ENCODE peak calls at places on chromosomes 1 and 21, in four cellular contexts. One of them, this sample, is unnamed.
A peak's percentile ranks its signal among the peaks of the same experiment; 100 is the strongest.

GRCh38 chr1:153678519-153679336 is at the start of gene NPR1:
- DNase-seq in HepG2: no peak
- DNase-seq in GM12878: no peak
- DNase-seq in K562: peak; percentile 27
- DNase-seq in this sample: peak; percentile 62

GRCh38 chr1:210233495-210234253 is 1.1 kb downstream of the SERTAD4 start:
- DNase-seq in HepG2: no peak
- DNase-seq in GM12878: no peak
- DNase-seq in K562: peak; percentile 22
- DNase-seq in this sample: peak; percentile 42

GRCh38 chr21:42164064-42164789 is 54.7 kb upstream of the ABCG1 start:
- DNase-seq in HepG2: peak; percentile 24
- DNase-seq in GM12878: no peak
- DNase-seq in K562: peak; percentile 41
- DNase-seq in this sample: peak; percentile 57

GRCh38 chr1:51690285-51690961 is 73.5 kb downstream of the OSBPL9 start:
- DNase-seq in HepG2: peak; percentile 99
- DNase-seq in GM12878: no peak
- DNase-seq in K562: no peak
- DNase-seq in this sample: no peak

GRCh38 chr1:25064465-25065238 is 134.6 kb upstream of the RUNX3 start:
- DNase-seq in HepG2: no peak
- DNase-seq in GM12878: no peak
- DNase-seq in K562: no peak
- DNase-seq in this sample: no peak

GRCh38 chr1:200938955-200939354 is 44.3 kb downstream of the INAVA start:
- DNase-seq in HepG2: no peak
- DNase-seq in GM12878: no peak
- DNase-seq in K562: no peak
- DNase-seq in this sample: no peak

GRCh38 chr1:29271724-29272123 is 35.4 kb downstream of the PTPRU start:
- DNase-seq in HepG2: peak; percentile 84
- DNase-seq in GM12878: no peak
- DNase-seq in K562: no peak
- DNase-seq in this sample: peak; percentile 79

GRCh38 chr1:45326627-45327591 is at the start of gene HPDL:
- DNase-seq in HepG2: no peak
- DNase-seq in GM12878: no peak
- DNase-seq in K562: peak; percentile 4
- DNase-seq in this sample: peak; percentile 86

GRCh38 chr1:168913711-168914463 is 184.9 kb upstream of the DPT start:
- DNase-seq in HepG2: no peak
- DNase-seq in GM12878: no peak
- DNase-seq in K562: no peak
- DNase-seq in this sample: no peak

GRCh38 chr1:116356673-116357072 is 16.4 kb upstream of the ATP1A1 start:
- DNase-seq in HepG2: no peak
- DNase-seq in GM12878: no peak
- DNase-seq in K562: no peak
- DNase-seq in this sample: no peak

GRCh38 chr1:107965112-107965991 is at the start of gene VAV3:
- DNase-seq in HepG2: peak; percentile 50
- DNase-seq in GM12878: no peak
- DNase-seq in K562: no peak
- DNase-seq in this sample: peak; percentile 86

GRCh38 chr1:53561488-53562115 is 102.4 kb downstream of the DMRTB1 start:
- DNase-seq in HepG2: no peak
- DNase-seq in GM12878: no peak
- DNase-seq in K562: no peak
- DNase-seq in this sample: peak; percentile 4

GRCh38 chr1:28112388-28113311 is 24.2 kb upstream of the EYA3 start:
- DNase-seq in HepG2: peak; percentile 46
- DNase-seq in GM12878: no peak
- DNase-seq in K562: peak; percentile 66
- DNase-seq in this sample: peak; percentile 21
- TF ChIP-seq NR2C2 in HepG2: no peak
- TF ChIP-seq NR2C2 in GM12878: no peak
- TF ChIP-seq NR2C2 in K562: peak; percentile 85
- TF ChIP-seq NR2C2 in this sample: no peak

DNA sequence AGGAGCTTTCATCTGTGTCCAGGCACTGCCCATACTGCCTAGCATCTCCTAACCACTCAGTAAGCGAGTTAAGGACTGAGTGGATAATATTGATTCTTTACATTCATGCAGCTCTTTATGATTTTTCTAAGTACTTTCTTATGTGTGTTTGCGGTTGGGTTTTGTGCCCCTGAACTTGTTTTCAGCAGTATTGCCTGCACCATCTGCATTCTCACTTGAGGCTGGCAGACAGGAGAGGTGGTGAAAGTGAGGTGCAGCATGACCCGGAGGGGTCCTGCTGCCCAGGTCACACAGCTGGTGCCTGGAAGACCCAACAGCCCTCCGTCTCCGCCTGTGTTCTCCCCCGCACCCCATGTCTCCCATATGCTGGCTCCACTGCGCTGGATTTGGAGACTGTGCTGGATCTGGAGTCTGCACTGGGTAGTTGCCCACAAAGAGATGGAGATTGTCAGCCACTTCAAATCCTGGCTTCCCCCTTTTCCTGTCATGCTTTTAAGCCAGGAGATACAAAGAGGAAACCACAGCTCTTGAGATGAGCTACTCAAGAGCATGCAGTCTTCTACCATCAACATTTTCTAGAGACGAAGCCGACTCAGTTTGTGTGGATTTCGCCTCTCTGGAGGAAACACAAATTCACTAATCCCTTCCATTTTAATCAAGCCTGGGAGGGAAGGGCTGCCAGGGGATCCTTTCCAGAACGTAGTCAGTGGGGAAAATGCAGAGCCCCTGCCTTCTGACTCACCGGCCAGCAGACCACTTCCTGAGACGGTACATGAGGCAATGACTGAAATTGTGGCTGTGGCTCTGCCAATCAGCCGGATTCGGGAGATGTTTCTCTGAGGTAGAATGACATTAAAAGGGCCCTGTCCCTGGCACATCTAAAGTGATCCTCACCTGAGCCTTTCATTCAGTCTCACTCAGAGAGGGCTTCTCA is 71.7 kb upstream of the ANGPTL1 start:
- DNase-seq in HepG2: no peak
- DNase-seq in GM12878: no peak
- DNase-seq in K562: no peak
- DNase-seq in this sample: no peak
- TF ChIP-seq NR2C2 in HepG2: no peak
- TF ChIP-seq NR2C2 in GM12878: no peak
- TF ChIP-seq NR2C2 in K562: no peak
- TF ChIP-seq NR2C2 in this sample: no peak

GRCh38 chr1:165481820-165482532 is 37.0 kb upstream of the RXRG start:
- DNase-seq in HepG2: no peak
- DNase-seq in GM12878: no peak
- DNase-seq in K562: no peak
- DNase-seq in this sample: no peak
- TF ChIP-seq NR2C2 in HepG2: no peak
- TF ChIP-seq NR2C2 in GM12878: no peak
- TF ChIP-seq NR2C2 in K562: no peak
- TF ChIP-seq NR2C2 in this sample: no peak

GRCh38 chr1:47635597-47635996 is 197.8 kb downstream of the FOXD2 start:
- DNase-seq in HepG2: no peak
- DNase-seq in GM12878: no peak
- DNase-seq in K562: no peak
- DNase-seq in this sample: no peak

GRCh38 chr1:47638240-47638639 is 200.4 kb downstream of the FOXD2 start:
- DNase-seq in HepG2: no peak
- DNase-seq in GM12878: no peak
- DNase-seq in K562: no peak
- DNase-seq in this sample: no peak

GRCh38 chr1:47638713-47639112 is 200.9 kb downstream of the FOXD2 start:
- DNase-seq in HepG2: no peak
- DNase-seq in GM12878: no peak
- DNase-seq in K562: no peak
- DNase-seq in this sample: no peak

GRCh38 chr1:47635111-47635510 is 197.3 kb downstream of the FOXD2 start:
- DNase-seq in HepG2: no peak
- DNase-seq in GM12878: no peak
- DNase-seq in K562: no peak
- DNase-seq in this sample: no peak

DNA sequence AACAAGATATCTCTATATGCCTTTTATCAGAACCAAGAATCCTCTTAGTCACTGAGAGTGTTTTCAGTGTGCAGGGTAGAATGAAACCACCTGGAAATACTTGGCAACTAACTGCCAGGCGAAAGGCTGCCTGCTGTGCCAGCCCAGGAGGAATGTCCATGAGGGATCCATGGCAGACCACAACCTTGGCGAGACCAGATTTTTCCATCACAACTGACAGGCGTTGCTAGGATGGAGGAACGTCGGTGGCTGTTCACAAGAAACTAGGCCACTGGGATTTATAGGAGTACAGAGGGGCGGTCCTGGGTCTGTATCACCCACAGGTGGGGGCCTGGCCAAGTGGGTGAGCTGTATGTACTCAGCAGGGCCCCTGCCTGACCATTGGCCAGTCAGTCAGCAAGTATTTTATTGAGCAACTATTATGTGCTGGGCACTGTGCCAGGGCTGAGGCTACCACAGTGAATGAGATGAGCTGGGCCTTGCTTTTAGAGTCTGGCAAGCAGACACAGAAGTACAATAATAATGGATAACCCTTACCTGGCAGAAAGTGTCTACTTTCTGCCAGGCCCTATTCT is 199.4 kb downstream of the FOXD2 start:
- DNase-seq in HepG2: no peak
- DNase-seq in GM12878: no peak
- DNase-seq in K562: no peak
- DNase-seq in this sample: no peak
- TF ChIP-seq NR2C2 in HepG2: no peak
- TF ChIP-seq NR2C2 in GM12878: no peak
- TF ChIP-seq NR2C2 in K562: no peak
- TF ChIP-seq NR2C2 in this sample: no peak

GRCh38 chr1:75630998-75631397 is 20.1 kb upstream of the SLC44A5 start:
- DNase-seq in HepG2: no peak
- DNase-seq in GM12878: no peak
- DNase-seq in K562: no peak
- DNase-seq in this sample: no peak

GRCh38 chr1:75630004-75630403 is 19.1 kb upstream of the SLC44A5 start:
- DNase-seq in HepG2: no peak
- DNase-seq in GM12878: no peak
- DNase-seq in K562: no peak
- DNase-seq in this sample: peak; percentile 25

GRCh38 chr1:75632350-75632949 is 21.5 kb upstream of the SLC44A5 start:
- DNase-seq in HepG2: peak; percentile 28
- DNase-seq in GM12878: no peak
- DNase-seq in K562: peak; percentile 38
- DNase-seq in this sample: no peak
- TF ChIP-seq NR2C2 in HepG2: no peak
- TF ChIP-seq NR2C2 in GM12878: no peak
- TF ChIP-seq NR2C2 in K562: no peak
- TF ChIP-seq NR2C2 in this sample: no peak

GRCh38 chr1:10649484-10650201 is 146.8 kb downstream of the CASZ1 start:
- DNase-seq in HepG2: no peak
- DNase-seq in GM12878: no peak
- DNase-seq in K562: no peak
- DNase-seq in this sample: no peak

GRCh38 chr1:10650591-10651216 is 145.7 kb downstream of the CASZ1 start:
- DNase-seq in HepG2: no peak
- DNase-seq in GM12878: no peak
- DNase-seq in K562: no peak
- DNase-seq in this sample: no peak

GRCh38 chr1:10646347-10646861 is 150.0 kb downstream of the CASZ1 start:
- DNase-seq in HepG2: no peak
- DNase-seq in GM12878: no peak
- DNase-seq in K562: peak; percentile 63
- DNase-seq in this sample: no peak

GRCh38 chr1:10647414-10648170 is 148.9 kb downstream of the CASZ1 start:
- DNase-seq in HepG2: no peak
- DNase-seq in GM12878: no peak
- DNase-seq in K562: no peak
- DNase-seq in this sample: no peak

GRCh38 chr1:10648689-10649483 is 147.6 kb downstream of the CASZ1 start:
- DNase-seq in HepG2: no peak
- DNase-seq in GM12878: no peak
- DNase-seq in K562: peak; percentile 69
- DNase-seq in this sample: no peak
- TF ChIP-seq NR2C2 in HepG2: no peak
- TF ChIP-seq NR2C2 in GM12878: no peak
- TF ChIP-seq NR2C2 in K562: no peak
- TF ChIP-seq NR2C2 in this sample: no peak

DNA sequence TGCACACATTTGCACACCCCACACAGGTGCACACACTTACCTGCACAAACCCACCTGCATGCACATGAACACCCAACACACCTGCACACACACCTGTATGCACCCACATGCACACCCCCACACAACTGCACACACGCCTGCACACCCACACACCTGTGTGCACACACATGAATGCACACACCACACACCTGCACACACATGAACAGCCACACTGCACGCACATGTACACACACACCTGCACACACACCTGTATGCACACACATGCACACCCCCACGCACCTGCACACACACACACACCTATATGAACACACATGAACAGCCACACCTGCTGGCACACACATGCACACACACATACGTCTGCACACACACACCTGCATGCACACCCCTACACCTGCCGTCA is 17.9 kb upstream of the TTC34 start:
- DNase-seq in HepG2: no peak
- DNase-seq in GM12878: no peak
- DNase-seq in K562: no peak
- DNase-seq in this sample: no peak
- TF ChIP-seq NR2C2 in HepG2: no peak
- TF ChIP-seq NR2C2 in GM12878: no peak
- TF ChIP-seq NR2C2 in K562: no peak
- TF ChIP-seq NR2C2 in this sample: no peak

GRCh38 chr21:35768187-35768586 is 292.1 kb downstream of the SETD4 start:
- DNase-seq in HepG2: no peak
- DNase-seq in GM12878: no peak
- DNase-seq in K562: no peak
- DNase-seq in this sample: no peak
- TF ChIP-seq NR2C2 in HepG2: no peak
- TF ChIP-seq NR2C2 in GM12878: no peak
- TF ChIP-seq NR2C2 in K562: no peak
- TF ChIP-seq NR2C2 in this sample: no peak

GRCh38 chr1:159817276-159818041 is 9.2 kb upstream of the SLAMF8 start:
- DNase-seq in HepG2: peak; percentile 70
- DNase-seq in GM12878: no peak
- DNase-seq in K562: no peak
- DNase-seq in this sample: no peak
- TF ChIP-seq NR2C2 in HepG2: no peak
- TF ChIP-seq NR2C2 in GM12878: no peak
- TF ChIP-seq NR2C2 in K562: no peak
- TF ChIP-seq NR2C2 in this sample: no peak